ENCODE peak calls at places on chromosomes 4 and X, in five cellular contexts. Q is GM12878, N is A549, B is endothelial cell of umbilical vein, S is K562. J is an unnamed sample.

GRCh38 chrX:78710146-78710545 is 37.4 kb upstream of the LPAR4 start:
- DNase-seq in Q (no peak), S (no peak), N (no peak), B (no peak), J (no peak)

GRCh38 chrX:6184900-6185515 is 43.7 kb downstream of the NLGN4X start:
- DNase-seq in S (no peak), N (no peak), B (no peak), Q (no peak), J (no peak)

GRCh38 chr4:7854697-7855370 is 84.8 kb downstream of the AFAP1 start:
- DNase-seq in S (no peak), Q (peak), B (no peak), N (no peak), J (no peak)

GRCh38 chrX:11334165-11334564 is 41.0 kb downstream of the AMELX start:
- DNase-seq in B (no peak), Q (no peak), N (no peak), S (no peak), J (no peak)

GRCh38 chr4:38948551-38948950 is 80.9 kb downstream of the FAM114A1 start:
- DNase-seq in Q (no peak), B (no peak), N (no peak), S (no peak), J (no peak)

GRCh38 chrX:17544831-17545230 is 169.8 kb downstream of the NHS start:
- DNase-seq in N (no peak), S (no peak), B (no peak), Q (no peak), J (peak)

GRCh38 chrX:87525771-87526229 is 8.2 kb downstream of the KLHL4 start:
- DNase-seq in N (peak), S (peak), Q (no peak), B (peak), J (no peak)

GRCh38 chr4:91325495-91325894 is 978.3 kb upstream of the GRID2 start:
- DNase-seq in S (no peak), B (peak), N (no peak), Q (no peak), J (no peak)

GRCh38 chr4:173521474-173522159 is 8.4 kb downstream of the HAND2 start:
- DNase-seq in S (no peak), Q (no peak), N (no peak), B (no peak), J (no peak)

GRCh38 chrX:43643201-43643600 is 12.9 kb upstream of the MAOA start:
- DNase-seq in S (no peak), B (no peak), N (no peak), Q (no peak), J (no peak)

GRCh38 chrX:41313419-41313818 is 20.5 kb upstream of the DDX3X start:
- DNase-seq in N (no peak), S (no peak), B (no peak), Q (no peak), J (no peak)

GRCh38 chr4:184262901-184263300 is 45.2 kb upstream of the ENPP6 start:
- DNase-seq in N (no peak), Q (no peak), B (no peak), S (no peak), J (no peak)

GRCh38 chr4:152138451-152138850 is 377.6 kb upstream of the GATB start:
- DNase-seq in B (no peak), N (no peak), S (no peak), Q (no peak), J (no peak)

GRCh38 chrX:6363193-6363592 is 134.5 kb upstream of the NLGN4X start:
- DNase-seq in N (no peak), Q (no peak), S (no peak), B (no peak), J (no peak)

GRCh38 chr4:153234923-153235322 is 30.7 kb downstream of the TRIM2 start:
- DNase-seq in S (no peak), N (no peak), B (peak), Q (no peak), J (no peak)

GRCh38 chr4:95087657-95088455 is 330.1 kb downstream of the BMPR1B start:
- DNase-seq in S (no peak), N (no peak), Q (no peak), B (peak), J (no peak)

GRCh38 chrX:138748480-138748879 is 37.0 kb upstream of the FGF13 start:
- DNase-seq in S (peak), Q (no peak), N (no peak), B (no peak), J (no peak)

GRCh38 chr4:4334798-4335520 is 44.9 kb downstream of the ZBTB49 start:
- DNase-seq in Q (no peak), S (peak), N (peak), B (peak), J (peak)

GRCh38 chr4:145937990-145938611 is 522 bp downstream of the ZNF827 start:
- DNase-seq in Q (no peak), B (peak), S (no peak), N (no peak), J (no peak)

GRCh38 chr4:17265139-17265538 is 246.8 kb downstream of the QDPR start:
- DNase-seq in Q (no peak), B (no peak), S (no peak), N (no peak), J (no peak)

GRCh38 chr4:80134936-80135701 is 62.1 kb upstream of the ANTXR2 start:
- DNase-seq in N (no peak), B (peak), Q (no peak), S (no peak), J (no peak)

GRCh38 chr4:182354867-182355266 is 111.7 kb downstream of the TENM3 start:
- DNase-seq in S (no peak), Q (no peak), B (no peak), N (no peak), J (no peak)

GRCh38 chrX:106802063-106802387 is 448 bp upstream of the TBC1D8B start:
- DNase-seq in S (no peak), Q (no peak), B (no peak), N (peak), J (peak)

GRCh38 chr4:1902243-1902642 is 31.1 kb downstream of the NSD2 start:
- DNase-seq in B (no peak), N (no peak), S (no peak), Q (no peak), J (no peak)

GRCh38 chrX:108312938-108313337 is 125.3 kb downstream of the COL4A6 start:
- DNase-seq in S (no peak), B (peak), Q (no peak), N (peak), J (no peak)

DNA sequence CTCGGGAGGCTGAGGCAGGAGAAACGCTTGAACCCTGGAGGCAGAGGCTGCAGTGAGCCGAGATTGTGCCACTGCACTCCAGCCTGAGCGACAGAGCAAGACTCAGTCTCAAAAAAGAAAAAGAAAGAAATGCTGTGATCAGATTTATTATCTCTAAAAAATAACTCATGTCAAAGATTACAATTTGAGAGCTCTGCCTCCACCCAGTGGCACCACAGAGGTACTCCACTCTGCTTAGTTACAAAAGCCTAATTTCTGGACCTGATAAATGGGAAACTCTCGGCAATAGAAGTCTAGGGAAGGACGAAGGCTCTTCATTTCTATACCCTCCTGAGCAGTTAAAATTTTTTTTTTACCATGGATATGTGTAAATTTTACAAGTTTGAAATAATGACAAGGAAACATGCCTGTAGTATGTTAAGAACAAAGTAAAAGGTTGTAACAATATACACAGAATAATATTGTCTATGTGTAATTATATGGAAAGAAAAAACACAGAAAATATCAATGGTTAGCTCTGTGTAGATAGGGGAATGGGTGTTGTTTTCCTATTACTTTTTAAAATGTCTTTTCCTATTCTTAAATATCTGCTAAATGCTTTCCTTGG is 149.8 kb downstream of the STIM2 start:
- DNase-seq in N (peak), B (peak), Q (peak), S (peak), J (peak)
- TF ChIP-seq MYC in N (no peak), B (no peak), Q (no peak), S (no peak), J (no peak)

GRCh38 chrX:72735561-72735960 is 21.5 kb upstream of the PHKA1 start:
- DNase-seq in Q (no peak), B (no peak), N (no peak), S (no peak), J (no peak)
- TF ChIP-seq MYC in Q (no peak), B (no peak), N (no peak), S (no peak), J (no peak)

GRCh38 chrX:102892103-102892502 is 45.0 kb upstream of the RAB40AL start:
- DNase-seq in N (no peak), S (no peak), B (peak), Q (no peak), J (no peak)
- TF ChIP-seq MYC in N (no peak), S (no peak), B (no peak), Q (no peak), J (no peak)

GRCh38 chr4:12612866-12613265 is 871.3 kb downstream of the RAB28 start:
- DNase-seq in B (no peak), S (no peak), N (no peak), Q (no peak), J (no peak)

GRCh38 chr4:12615822-12616221 is 868.3 kb downstream of the RAB28 start:
- DNase-seq in N (no peak), B (no peak), Q (no peak), S (no peak), J (no peak)
- TF ChIP-seq MYC in N (no peak), B (no peak), Q (no peak), S (no peak), J (no peak)

DNA sequence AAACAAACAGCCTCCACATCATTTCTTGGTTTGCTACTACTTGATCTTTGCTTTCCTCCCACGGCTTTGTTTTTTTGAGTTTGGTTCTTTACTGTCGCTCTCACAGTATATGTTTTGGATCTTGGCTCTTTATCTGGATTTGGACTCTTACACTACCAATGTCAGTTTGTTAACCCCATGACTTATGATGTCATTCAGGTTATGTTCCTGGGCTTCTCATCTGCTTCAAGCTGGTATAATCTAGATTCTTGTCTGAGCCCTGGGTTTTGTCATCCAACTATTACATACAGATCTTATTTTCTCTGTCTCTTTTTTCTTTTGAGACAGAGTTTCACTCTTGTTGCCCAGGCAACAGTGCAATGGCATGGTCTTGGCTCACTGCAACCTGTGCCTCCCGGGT is 482.9 kb upstream of the TEX13C start:
- DNase-seq in S (no peak), N (no peak), B (no peak), Q (no peak), J (no peak)
- TF ChIP-seq MYC in S (no peak), N (no peak), B (no peak), Q (no peak), J (no peak)

DNA sequence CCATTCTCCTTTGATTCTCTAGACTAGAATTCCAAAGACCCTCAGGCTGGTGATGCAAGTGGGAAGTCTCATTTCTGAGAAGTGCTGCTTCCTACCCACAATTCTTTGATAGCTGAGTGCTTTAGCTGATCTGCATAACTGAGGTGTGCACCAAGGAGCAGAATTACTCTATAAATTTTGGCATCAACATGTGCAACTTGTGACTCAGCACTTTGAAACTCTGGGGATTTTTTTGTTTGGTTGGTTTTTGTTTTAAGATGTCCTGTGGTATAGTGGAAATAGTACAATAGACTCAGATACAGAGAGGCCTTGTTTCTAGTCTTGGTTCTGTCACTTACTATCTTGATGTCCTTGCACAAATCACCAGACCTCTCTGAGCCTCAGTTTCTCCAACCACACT is 148.4 kb downstream of the AR start:
- DNase-seq in S (no peak), B (no peak), Q (no peak), N (no peak), J (no peak)
- TF ChIP-seq MYC in S (no peak), B (no peak), Q (no peak), N (no peak), J (no peak)